ENCODE peak calls at places on chromosomes 4 and X, in four cellular contexts. J is neuronal stem cell, E is mesendoderm, D is IMR-90. Z is an unnamed sample.

GRCh38 chr4:65698631-65699030 is 28.3 kb upstream of the EPHA5 start:
- DNase-seq in E (no peak), D (no peak), J (no peak), Z (no peak)

GRCh38 chr4:16686195-16686594 is 212.2 kb downstream of the LDB2 start:
- DNase-seq in D (peak; percentile 97), E (no peak), J (no peak), Z (no peak)

GRCh38 chr4:41256740-41257256 is at the start of gene UCHL1:
- DNase-seq in E (peak; percentile 98), D (peak; percentile 94), J (peak; percentile 92), Z (no peak)

GRCh38 chr4:17068396-17068795 is 170.0 kb upstream of the LDB2 start:
- DNase-seq in E (no peak), J (no peak), D (peak; percentile 38), Z (no peak)

GRCh38 chr4:106809083-106809482 is 227.0 kb downstream of the DKK2 start:
- DNase-seq in E (peak; percentile 71), J (no peak), D (peak; percentile 25), Z (peak; percentile 14)

GRCh38 chr4:163895369-163896005 is 401.0 kb downstream of the TMA16 start:
- DNase-seq in D (no peak), E (no peak), J (no peak), Z (no peak)

GRCh38 chr4:174669278-174669677 is 147.0 kb upstream of the HPGD start:
- DNase-seq in D (peak; percentile 50), J (no peak), E (no peak), Z (peak; percentile 84)

GRCh38 chr4:175469519-175469918 is 342.5 kb downstream of the GPM6A start:
- DNase-seq in D (peak; percentile 21), J (no peak), E (peak; percentile 91), Z (peak; percentile 76)

GRCh38 chr4:59091376-59092142 is 1981.4 kb upstream of the IGFBP7 start:
- DNase-seq in D (no peak), J (no peak), E (peak; percentile 45), Z (no peak)

GRCh38 chrX:72609313-72609712 is 36.7 kb upstream of the HDAC8 start:
- DNase-seq in J (no peak), D (peak; percentile 6), E (peak; percentile 25), Z (peak; percentile 23)

GRCh38 chrX:33204889-33205288 is 6.5 kb downstream of the DMD start:
- DNase-seq in E (no peak), J (no peak), D (peak; percentile 59), Z (no peak)

GRCh38 chr4:183201331-183201730 is 102.3 kb downstream of the WWC2 start:
- DNase-seq in D (peak; percentile 81), J (no peak), E (no peak), Z (peak; percentile 83)

GRCh38 chrX:149371984-149372383 is 133.1 kb downstream of the IDS start:
- DNase-seq in J (no peak), E (no peak), D (no peak), Z (no peak)

GRCh38 chrX:50736651-50737050 is 77.3 kb downstream of the SHROOM4 start:
- DNase-seq in D (no peak), E (no peak), J (no peak), Z (no peak)

GRCh38 chrX:79162076-79162475 is 17.6 kb downstream of the GPR174 start:
- DNase-seq in E (no peak), D (no peak), J (no peak), Z (no peak)

GRCh38 chr4:183408791-183409190 is 35.6 kb upstream of the CDKN2AIP start:
- DNase-seq in D (no peak), E (no peak), J (no peak), Z (no peak)

GRCh38 chrX:3299626-3300025 is 46.8 kb downstream of the MXRA5 start:
- DNase-seq in E (no peak), J (no peak), D (peak; percentile 9), Z (no peak)

GRCh38 chrX:2320580-2321327 is 180.0 kb downstream of the DHRSX start:
- DNase-seq in E (peak; percentile 8), D (peak; percentile 77), J (no peak), Z (peak; percentile 56)

GRCh38 chr4:183448436-183448835 is 4.0 kb downstream of the CDKN2AIP start:
- DNase-seq in E (no peak), D (no peak), J (no peak), Z (no peak)

GRCh38 chr4:53714377-53715140 is 123.3 kb upstream of the LNX1 start:
- DNase-seq in J (no peak), E (no peak), D (peak; percentile 74), Z (no peak)

GRCh38 chr4:185142563-185142910 is 529 bp upstream of the SLC25A4 start:
- DNase-seq in D (no peak), E (no peak), J (no peak), Z (no peak)

GRCh38 chr4:28879178-28879577 is 1841.0 kb upstream of the PCDH7 start:
- DNase-seq in D (peak; percentile 69), E (no peak), J (no peak), Z (no peak)

GRCh38 chr4:113978561-113979156 is 788 bp downstream of the ARSJ start:
- DNase-seq in E (peak; percentile 55), J (no peak), D (peak; percentile 18), Z (no peak)

GRCh38 chr4:38001927-38002326 is 41.7 kb downstream of the PTTG2 start:
- DNase-seq in D (no peak), E (peak; percentile 96), J (no peak), Z (no peak)

GRCh38 chr4:141705747-141706377 is 69.5 kb downstream of the IL15 start:
- DNase-seq in E (no peak), D (no peak), J (no peak), Z (no peak)

GRCh38 chr4:53702334-53703266 is 111.3 kb upstream of the LNX1 start:
- DNase-seq in E (no peak), J (no peak), D (peak; percentile 77), Z (no peak)

GRCh38 chr4:8221476-8221875 is 22.4 kb downstream of the SH3TC1 start:
- DNase-seq in E (no peak), D (peak; percentile 10), J (no peak), Z (peak; percentile 53)

GRCh38 chrX:24025741-24026402 is 1.1 kb downstream of the KLHL15 start:
- DNase-seq in J (no peak), E (peak; percentile 70), D (peak; percentile 81), Z (no peak)

GRCh38 chr4:26717332-26717731 is 133.4 kb downstream of the TBC1D19 start:
- DNase-seq in D (peak; percentile 92), J (no peak), E (peak; percentile 8), Z (no peak)

GRCh38 chr4:107824367-107825071 is at the start of gene SGMS2:
- DNase-seq in E (peak; percentile 74), D (peak; percentile 84), J (peak; percentile 62), Z (peak; percentile 98)

GRCh38 chrX:110403436-110403835 is 44.8 kb downstream of the RTL9 start:
- DNase-seq in D (no peak), J (no peak), E (no peak), Z (no peak)

GRCh38 chr4:140617494-140618060 is 48.8 kb upstream of the UCP1 start:
- DNase-seq in E (no peak), D (no peak), J (no peak), Z (no peak)
- H3K79me1 ChIP-seq in E (no peaks in the 10 kb centered on the region), D (no peaks in the 10 kb centered on the region), J (no peaks in the 10 kb centered on the region), Z (peaks cover 2% of the 10 kb centered on the region)

GRCh38 chr4:6916587-6917444 is 7.2 kb downstream of the TBC1D14 start:
- DNase-seq in D (no peak), E (peak; percentile 61), J (no peak), Z (peak; percentile 83)

GRCh38 chr4:6914448-6914847 is 4.8 kb downstream of the TBC1D14 start:
- DNase-seq in D (no peak), J (no peak), E (no peak), Z (no peak)

GRCh38 chr4:6913350-6913749 is 3.7 kb downstream of the TBC1D14 start:
- DNase-seq in E (no peak), D (no peak), J (no peak), Z (no peak)

GRCh38 chr4:6916069-6916586 is 6.5 kb downstream of the TBC1D14 start:
- DNase-seq in E (no peak), D (no peak), J (no peak), Z (no peak)

GRCh38 chr4:6915041-6916005 is 5.7 kb downstream of the TBC1D14 start:
- DNase-seq in J (no peak), E (no peak), D (no peak), Z (no peak)
- H3K79me1 ChIP-seq in J (peaks cover 13% of the 10 kb centered on the region), E (peaks cover 5% of the 10 kb centered on the region), D (peaks cover 35% of the 10 kb centered on the region), Z (peaks cover 6% of the 10 kb centered on the region)

DNA sequence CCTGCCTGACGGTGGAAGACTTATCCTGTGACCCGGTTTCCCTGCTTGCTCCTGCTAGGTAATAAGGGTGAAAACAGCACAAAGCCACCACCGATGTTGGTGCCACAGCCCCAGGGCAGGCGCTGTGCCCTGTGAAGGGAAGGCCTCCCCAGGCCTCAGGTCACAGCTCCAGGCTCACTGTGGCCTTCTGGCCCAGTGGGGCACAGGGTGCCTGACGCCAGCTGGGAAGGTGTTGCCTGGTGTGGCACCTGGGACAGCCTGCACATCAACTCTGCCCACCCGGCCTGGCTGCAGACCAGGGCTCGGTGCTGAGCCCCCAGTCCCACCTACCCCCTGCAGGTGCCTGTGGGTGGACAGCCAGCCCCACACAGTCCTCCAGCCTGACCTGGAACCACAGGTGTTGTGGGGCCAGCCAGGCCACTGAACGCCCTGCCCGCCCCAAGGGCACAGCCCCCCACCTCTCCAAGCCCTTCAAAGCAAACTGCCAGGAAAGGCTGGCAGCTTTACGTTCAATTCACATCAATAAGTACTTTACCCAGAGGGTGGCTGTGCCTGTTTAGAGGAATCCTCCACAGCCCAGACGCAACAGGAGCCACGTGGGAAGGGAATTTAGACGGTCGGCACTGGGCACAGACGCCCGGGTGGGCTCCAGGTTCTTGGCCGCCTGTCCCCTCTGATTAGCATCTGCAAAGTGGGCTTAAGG is 54.3 kb downstream of the ZFYVE28 start:
- DNase-seq in J (no peak), E (no peak), D (no peak), Z (no peak)
- H3K79me1 ChIP-seq in J (no peaks in the 10 kb centered on the region), E (no peaks in the 10 kb centered on the region), D (no peaks in the 10 kb centered on the region), Z (no peaks in the 10 kb centered on the region)

DNA sequence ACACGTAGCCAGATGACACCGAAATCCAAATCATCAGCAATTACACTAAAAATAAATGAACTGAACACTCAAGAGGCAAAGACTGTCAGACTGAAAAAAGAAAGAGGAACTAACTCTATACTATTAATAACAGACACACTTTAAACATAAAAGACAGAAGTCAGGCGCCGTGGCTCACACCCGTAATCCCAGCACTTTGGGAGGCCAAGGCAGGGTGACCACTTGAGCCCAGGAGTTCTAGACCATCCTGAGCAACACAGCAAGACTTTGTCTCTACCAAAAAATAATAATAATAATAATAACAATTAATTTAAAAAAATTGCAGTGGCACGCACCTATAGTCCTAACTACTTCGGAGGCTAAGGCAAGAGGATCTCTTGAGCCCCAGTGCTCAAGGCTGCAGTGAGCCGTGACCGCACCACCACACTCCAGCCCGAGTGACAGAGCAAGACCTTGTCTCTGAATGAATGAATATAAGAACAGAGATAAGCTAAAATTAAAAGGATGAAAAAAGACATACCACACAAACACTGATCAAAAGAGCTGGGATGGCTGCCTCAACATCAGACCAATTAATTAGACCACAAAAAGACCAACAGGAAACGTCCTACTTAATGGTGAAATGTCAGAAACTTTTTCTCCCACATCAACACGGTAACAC is 29.9 kb downstream of the CTBP1 start:
- DNase-seq in E (no peak), J (no peak), D (no peak), Z (no peak)
- H3K79me1 ChIP-seq in E (peaks cover under 1% of the 10 kb centered on the region), J (peaks cover 18% of the 10 kb centered on the region), D (peaks cover 18% of the 10 kb centered on the region), Z (no peaks in the 10 kb centered on the region)